ENCODE peak calls at places on chromosomes 4 and X, in four cellular contexts. One of them, this sample, is unnamed.

GRCh38 chrX:70166601-70167590 is 10.4 kb upstream of the DGAT2L6 start:
- DNase-seq in tibial artery: no peak
- DNase-seq in cardiac muscle cell: peak; percentile 67
- DNase-seq in uterus: no peak
- DNase-seq in this sample: no peak

GRCh38 chr4:56531149-56531770 is 25.7 kb downstream of the ARL9 start:
- DNase-seq in tibial artery: no peak
- DNase-seq in cardiac muscle cell: peak; percentile 11
- DNase-seq in uterus: no peak
- DNase-seq in this sample: no peak

GRCh38 chrX:29090811-29091210 is 503.6 kb downstream of the IL1RAPL1 start:
- DNase-seq in tibial artery: no peak
- DNase-seq in cardiac muscle cell: peak; percentile 39
- DNase-seq in uterus: no peak
- DNase-seq in this sample: no peak

GRCh38 chrX:46929439-46930018 is 17.3 kb downstream of the JADE3 start:
- DNase-seq in uterus: no peak
- DNase-seq in tibial artery: no peak
- DNase-seq in cardiac muscle cell: peak; percentile 17
- DNase-seq in this sample: no peak

GRCh38 chrX:1529328-1529727 is 7.7 kb downstream of the P2RY8 start:
- DNase-seq in tibial artery: no peak
- DNase-seq in cardiac muscle cell: no peak
- DNase-seq in uterus: no peak
- DNase-seq in this sample: no peak

GRCh38 chr4:150108693-150109092 is 30.4 kb downstream of the DCLK2 start:
- DNase-seq in tibial artery: no peak
- DNase-seq in cardiac muscle cell: no peak
- DNase-seq in uterus: no peak
- DNase-seq in this sample: no peak

GRCh38 chrX:149950681-149951080 is 12.4 kb upstream of the EOLA2 start:
- DNase-seq in tibial artery: no peak
- DNase-seq in uterus: no peak
- DNase-seq in cardiac muscle cell: peak; percentile 69
- DNase-seq in this sample: no peak

GRCh38 chr4:77007358-77008230 is 58.0 kb downstream of the SEPTIN11 start:
- DNase-seq in tibial artery: peak; percentile 33
- DNase-seq in cardiac muscle cell: peak; percentile 94
- DNase-seq in uterus: no peak
- DNase-seq in this sample: no peak

GRCh38 chr4:163353054-163353453 is 9.4 kb downstream of the NPY5R start:
- DNase-seq in tibial artery: no peak
- DNase-seq in cardiac muscle cell: peak; percentile 52
- DNase-seq in uterus: no peak
- DNase-seq in this sample: no peak

GRCh38 chrX:1212532-1212931 is at the start of gene CRLF2:
- DNase-seq in uterus: no peak
- DNase-seq in tibial artery: no peak
- DNase-seq in cardiac muscle cell: no peak
- DNase-seq in this sample: no peak

GRCh38 chr4:128979934-128980333 is 113.4 kb downstream of the SCLT1 start:
- DNase-seq in uterus: no peak
- DNase-seq in tibial artery: no peak
- DNase-seq in cardiac muscle cell: peak; percentile 83
- DNase-seq in this sample: no peak

GRCh38 chrX:11758400-11759171 is 549 bp downstream of the MSL3 start:
- DNase-seq in uterus: peak; percentile 83
- DNase-seq in cardiac muscle cell: peak; percentile 85
- DNase-seq in tibial artery: peak; percentile 78
- DNase-seq in this sample: peak; percentile 87

GRCh38 chr4:83129258-83129657 is 14.7 kb upstream of the PLAC8 start:
- DNase-seq in tibial artery: no peak
- DNase-seq in cardiac muscle cell: no peak
- DNase-seq in uterus: no peak
- DNase-seq in this sample: no peak

GRCh38 chr4:13537832-13538177 is 6.5 kb downstream of the NKX3-2 start:
- DNase-seq in uterus: no peak
- DNase-seq in cardiac muscle cell: no peak
- DNase-seq in tibial artery: no peak
- DNase-seq in this sample: no peak

GRCh38 chrX:13005671-13006473 is 31.0 kb downstream of the TMSB4X start:
- DNase-seq in uterus: no peak
- DNase-seq in tibial artery: peak; percentile 43
- DNase-seq in cardiac muscle cell: no peak
- DNase-seq in this sample: no peak

GRCh38 chr4:124941267-124941666 is 228.7 kb upstream of the ANKRD50 start:
- DNase-seq in tibial artery: no peak
- DNase-seq in cardiac muscle cell: no peak
- DNase-seq in uterus: no peak
- DNase-seq in this sample: no peak

GRCh38 chr4:45370370-45370769 is 644.0 kb upstream of the GNPDA2 start:
- DNase-seq in uterus: no peak
- DNase-seq in tibial artery: no peak
- DNase-seq in cardiac muscle cell: no peak
- DNase-seq in this sample: no peak

GRCh38 chr4:77120888-77121508 is 36.0 kb upstream of the CCNG2 start:
- DNase-seq in tibial artery: no peak
- DNase-seq in uterus: no peak
- DNase-seq in cardiac muscle cell: no peak
- DNase-seq in this sample: no peak

GRCh38 chr4:11608992-11609391 is 180.3 kb upstream of the HS3ST1 start:
- DNase-seq in tibial artery: no peak
- DNase-seq in uterus: no peak
- DNase-seq in cardiac muscle cell: no peak
- DNase-seq in this sample: no peak

GRCh38 chr4:99148545-99148944 is 4.4 kb upstream of the ADH4 start:
- DNase-seq in tibial artery: no peak
- DNase-seq in cardiac muscle cell: no peak
- DNase-seq in uterus: no peak
- DNase-seq in this sample: no peak

GRCh38 chr4:142940614-142941013 is 94.5 kb upstream of the INPP4B start:
- DNase-seq in uterus: no peak
- DNase-seq in cardiac muscle cell: no peak
- DNase-seq in tibial artery: no peak
- DNase-seq in this sample: no peak

GRCh38 chrX:9310596-9310995 is 154.3 kb upstream of the TBL1X start:
- DNase-seq in cardiac muscle cell: peak; percentile 15
- DNase-seq in uterus: no peak
- DNase-seq in tibial artery: no peak
- DNase-seq in this sample: no peak

GRCh38 chrX:153925739-153926593 is at the start of gene ARHGAP4:
- DNase-seq in tibial artery: no peak
- DNase-seq in cardiac muscle cell: no peak
- DNase-seq in uterus: no peak
- DNase-seq in this sample: no peak

GRCh38 chr4:31968842-31969241 is 1248.7 kb downstream of the PCDH7 start:
- DNase-seq in tibial artery: no peak
- DNase-seq in cardiac muscle cell: no peak
- DNase-seq in uterus: no peak
- DNase-seq in this sample: no peak

GRCh38 chr4:137543198-137543597 is 10.9 kb upstream of the PCDH18 start:
- DNase-seq in cardiac muscle cell: no peak
- DNase-seq in tibial artery: no peak
- DNase-seq in uterus: no peak
- DNase-seq in this sample: no peak

GRCh38 chr4:137541181-137541580 is 8.9 kb upstream of the PCDH18 start:
- DNase-seq in uterus: no peak
- DNase-seq in cardiac muscle cell: no peak
- DNase-seq in tibial artery: no peak
- DNase-seq in this sample: no peak

GRCh38 chr4:137541866-137542648 is 9.8 kb upstream of the PCDH18 start:
- DNase-seq in cardiac muscle cell: no peak
- DNase-seq in tibial artery: no peak
- DNase-seq in uterus: no peak
- DNase-seq in this sample: no peak

GRCh38 chr4:137543650-137544049 is 11.4 kb upstream of the PCDH18 start:
- DNase-seq in uterus: no peak
- DNase-seq in tibial artery: no peak
- DNase-seq in cardiac muscle cell: no peak
- DNase-seq in this sample: no peak

DNA sequence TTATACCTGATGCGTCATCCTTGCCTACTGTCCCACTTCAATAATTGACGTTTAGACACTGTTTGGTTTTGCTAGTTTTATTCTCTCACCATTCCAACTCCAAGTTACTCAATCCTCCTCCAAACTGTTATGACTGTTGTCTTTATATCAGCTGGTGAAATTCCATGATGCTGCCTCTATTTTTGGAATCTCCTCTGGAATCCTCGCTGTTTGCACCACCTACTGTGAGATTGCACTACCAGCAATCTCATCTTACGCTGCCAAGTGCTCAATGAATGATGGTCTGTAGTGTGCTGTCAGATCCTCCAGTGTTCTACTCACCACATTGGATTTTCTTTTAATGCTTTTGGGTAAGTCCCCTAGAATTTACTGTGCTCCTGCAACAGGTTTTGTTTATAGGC is 13.2 kb upstream of the PCDH18 start:
- DNase-seq in tibial artery: peak; percentile 53
- DNase-seq in cardiac muscle cell: peak; percentile 64
- DNase-seq in uterus: peak; percentile 48
- DNase-seq in this sample: peak; percentile 33
- H3K4me1 ChIP-seq in tibial artery: no peaks in the 10 kb centered on the region
- H3K4me1 ChIP-seq in cardiac muscle cell: peaks cover 9% of the 10 kb centered on the region
- H3K4me1 ChIP-seq in uterus: peaks cover 4% of the 10 kb centered on the region
- H3K4me1 ChIP-seq in this sample: peaks cover 4% of the 10 kb centered on the region

DNA sequence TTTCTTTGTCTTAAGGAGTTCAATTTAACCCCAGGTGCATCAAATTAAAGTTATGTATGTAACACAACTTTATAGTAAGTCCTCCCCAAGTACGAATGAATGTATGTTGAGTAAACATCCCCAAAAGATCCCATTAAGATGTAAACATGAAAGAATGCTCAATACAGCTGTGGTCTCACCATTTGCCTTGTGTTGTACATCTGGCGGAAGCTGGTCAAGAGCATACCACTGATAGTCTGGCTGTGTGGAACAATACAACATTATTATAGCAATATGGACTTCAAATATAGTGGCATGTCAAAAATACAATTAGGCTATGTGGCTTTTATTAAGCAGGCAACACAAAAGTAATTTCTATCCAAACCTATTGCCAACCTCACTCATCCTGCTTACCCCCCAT is 25.7 kb downstream of the TNIP3 start:
- DNase-seq in uterus: no peak
- DNase-seq in tibial artery: no peak
- DNase-seq in cardiac muscle cell: no peak
- DNase-seq in this sample: no peak
- H3K4me1 ChIP-seq in uterus: no peaks in the 10 kb centered on the region
- H3K4me1 ChIP-seq in tibial artery: no peaks in the 10 kb centered on the region
- H3K4me1 ChIP-seq in cardiac muscle cell: no peaks in the 10 kb centered on the region
- H3K4me1 ChIP-seq in this sample: no peaks in the 10 kb centered on the region

GRCh38 chr4:37157403-37158167 is 87.0 kb upstream of the NWD2 start:
- DNase-seq in cardiac muscle cell: no peak
- DNase-seq in uterus: no peak
- DNase-seq in tibial artery: no peak
- DNase-seq in this sample: no peak
- H3K4me1 ChIP-seq in cardiac muscle cell: no peaks in the 10 kb centered on the region
- H3K4me1 ChIP-seq in uterus: no peaks in the 10 kb centered on the region
- H3K4me1 ChIP-seq in tibial artery: no peaks in the 10 kb centered on the region
- H3K4me1 ChIP-seq in this sample: no peaks in the 10 kb centered on the region

DNA sequence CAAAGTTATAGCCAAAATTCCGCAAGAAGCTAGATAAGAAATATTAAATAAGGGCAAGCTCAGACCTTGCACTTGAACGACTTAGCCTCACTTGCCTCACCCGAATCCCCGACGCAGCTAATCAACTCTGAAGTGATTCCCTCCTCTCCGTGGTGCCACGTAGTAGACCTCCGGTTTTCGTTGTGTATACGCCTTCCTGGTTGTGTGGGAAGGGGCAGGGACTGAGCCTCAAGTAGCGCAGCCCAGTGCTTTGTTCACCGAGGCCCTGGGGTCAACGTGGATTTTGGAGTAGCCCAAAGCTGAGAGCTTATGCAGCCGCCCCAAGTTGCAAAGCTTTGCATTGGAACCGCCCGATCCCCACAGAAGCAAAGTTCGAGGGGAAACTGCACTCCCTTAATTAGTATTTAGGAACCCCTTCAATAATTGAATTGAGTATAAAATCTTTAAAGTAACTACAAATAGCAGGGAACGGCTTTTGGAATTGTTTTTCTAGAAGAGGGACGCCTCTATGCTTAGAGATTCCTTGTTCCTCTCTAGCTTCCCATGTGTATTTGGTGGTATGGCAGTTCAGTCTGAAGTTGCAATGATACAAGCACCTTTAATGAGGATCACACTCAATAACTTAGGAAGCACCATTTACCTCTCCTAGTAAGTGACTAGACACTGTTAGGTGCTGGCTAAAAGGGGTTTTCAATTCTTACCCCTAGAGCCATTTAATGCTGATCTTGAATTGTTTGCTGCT is 55.7 kb downstream of the LINC00632 start:
- DNase-seq in cardiac muscle cell: peak; percentile 71
- DNase-seq in tibial artery: no peak
- DNase-seq in uterus: no peak
- DNase-seq in this sample: no peak
- H3K4me1 ChIP-seq in cardiac muscle cell: no peaks in the 10 kb centered on the region
- H3K4me1 ChIP-seq in tibial artery: no peaks in the 10 kb centered on the region
- H3K4me1 ChIP-seq in uterus: no peaks in the 10 kb centered on the region
- H3K4me1 ChIP-seq in this sample: no peaks in the 10 kb centered on the region

GRCh38 chr4:7653510-7654414 is 219.0 kb upstream of the PSAPL1 start:
- DNase-seq in tibial artery: no peak
- DNase-seq in uterus: no peak
- DNase-seq in cardiac muscle cell: peak; percentile 51
- DNase-seq in this sample: peak; percentile 46
- H3K4me1 ChIP-seq in tibial artery: no peaks in the 10 kb centered on the region
- H3K4me1 ChIP-seq in uterus: no peaks in the 10 kb centered on the region
- H3K4me1 ChIP-seq in cardiac muscle cell: peaks cover 16% of the 10 kb centered on the region
- H3K4me1 ChIP-seq in this sample: peaks cover 48% of the 10 kb centered on the region

GRCh38 chrX:71629467-71629866 is 11.2 kb upstream of the CXCR3 start:
- DNase-seq in tibial artery: no peak
- DNase-seq in cardiac muscle cell: no peak
- DNase-seq in uterus: no peak
- DNase-seq in this sample: no peak
- H3K4me1 ChIP-seq in tibial artery: no peaks in the 10 kb centered on the region
- H3K4me1 ChIP-seq in cardiac muscle cell: peaks cover 16% of the 10 kb centered on the region
- H3K4me1 ChIP-seq in uterus: no peaks in the 10 kb centered on the region
- H3K4me1 ChIP-seq in this sample: no peaks in the 10 kb centered on the region

GRCh38 chr4:119132306-119132705 is 3.3 kb upstream of the MYOZ2 start:
- DNase-seq in cardiac muscle cell: peak; percentile 38
- DNase-seq in tibial artery: no peak
- DNase-seq in uterus: no peak
- DNase-seq in this sample: no peak
- H3K4me1 ChIP-seq in cardiac muscle cell: peaks cover 24% of the 10 kb centered on the region
- H3K4me1 ChIP-seq in tibial artery: no peaks in the 10 kb centered on the region
- H3K4me1 ChIP-seq in uterus: no peaks in the 10 kb centered on the region
- H3K4me1 ChIP-seq in this sample: no peaks in the 10 kb centered on the region

This sample was measured in ovary.